ENCODE peak calls at places on chromosome 5, in ten cellular contexts. T is Calu3, W is WTC11, V is GM12865, K is heart right ventricle, S is coronary artery, J is GM10248, B is A549, E is NB4, N is astrocyte of the spinal cord. I is an unnamed sample.

GRCh38 chr5:157651623-157652376 is 438 bp downstream of the SOX30 start:
- DNase-seq in T (peak; percentile 50), W (peak; percentile 89), V (peak; percentile 86), K (peak; percentile 74), S (no peak), J (peak; percentile 75), B (no peak), E (no peak), N (peak; percentile 35), I (peak; percentile 17)

GRCh38 chr5:91978221-91978882 is 595.2 kb upstream of the ARRDC3 start:
- DNase-seq in T (no peak), W (no peak), V (no peak), K (no peak), S (no peak), J (no peak), B (no peak), E (no peak), N (no peak), I (no peak)

GRCh38 chr5:71475788-71476384 is 20.4 kb downstream of the BDP1 start:
- DNase-seq in T (no peak), W (no peak), V (peak; percentile 9), K (no peak), S (no peak), J (peak; percentile 52), B (peak; percentile 64), E (peak; percentile 36), N (peak; percentile 32), I (peak; percentile 9)

GRCh38 chr5:111004291-111004690 is 67.2 kb upstream of the TSLP start:
- DNase-seq in T (no peak), W (no peak), V (no peak), K (no peak), S (no peak), J (no peak), B (no peak), E (no peak), N (no peak), I (no peak)

GRCh38 chr5:110925398-110925797 is 146.1 kb upstream of the TSLP start:
- DNase-seq in T (no peak), W (no peak), V (no peak), K (no peak), S (no peak), J (no peak), B (no peak), E (no peak), N (peak; percentile 12), I (no peak)

GRCh38 chr5:113487779-113488644 is at the start of gene MCC:
- DNase-seq in T (peak; percentile 83), W (peak; percentile 89), V (no peak), K (peak; percentile 82), S (peak; percentile 80), J (peak; percentile 32), B (peak; percentile 70), E (peak; percentile 16), N (peak; percentile 93), I (peak; percentile 54)

GRCh38 chr5:439181-439580 is 3.8 kb upstream of the EXOC3 start:
- DNase-seq in T (no peak), W (no peak), V (no peak), K (peak; percentile 8), S (no peak), J (no peak), B (no peak), E (no peak), N (no peak), I (no peak)

GRCh38 chr5:35788724-35789123 is 68.0 kb upstream of the IL7R start:
- DNase-seq in T (no peak), W (no peak), V (no peak), K (no peak), S (no peak), J (no peak), B (no peak), E (no peak), N (no peak), I (no peak)

GRCh38 chr5:136631176-136631575 is 265.8 kb upstream of the TRPC7 start:
- DNase-seq in T (no peak), W (no peak), V (no peak), K (no peak), S (no peak), J (no peak), B (no peak), E (no peak), N (no peak), I (peak; percentile 24)

GRCh38 chr5:167813381-167813780 is 478.1 kb upstream of the WWC1 start:
- DNase-seq in T (peak; percentile 14), W (no peak), V (no peak), K (no peak), S (no peak), J (no peak), B (no peak), E (no peak), N (no peak), I (no peak)

GRCh38 chr5:15787676-15788075 is 287.7 kb downstream of the FBXL7 start:
- DNase-seq in T (no peak), W (no peak), V (no peak), K (no peak), S (no peak), J (no peak), B (no peak), E (no peak), N (no peak), I (no peak)

GRCh38 chr5:56910123-56910951 is 941 bp downstream of the SETD9 start:
- DNase-seq in T (peak; percentile 43), W (peak; percentile 28), V (peak; percentile 79), K (peak; percentile 31), S (no peak), J (no peak), B (no peak), E (peak; percentile 80), N (no peak), I (no peak)

GRCh38 chr5:172049226-172049796 is 42.9 kb upstream of the FBXW11 start:
- DNase-seq in T (no peak), W (no peak), V (no peak), K (no peak), S (no peak), J (no peak), B (no peak), E (no peak), N (no peak), I (no peak)
- TF ChIP-seq CTCF in T (no peak), W (no peak), V (no peak), K (no peak), S (no peak), J (no peak), B (no peak), E (no peak), N (no peak), I (no peak)

DNA sequence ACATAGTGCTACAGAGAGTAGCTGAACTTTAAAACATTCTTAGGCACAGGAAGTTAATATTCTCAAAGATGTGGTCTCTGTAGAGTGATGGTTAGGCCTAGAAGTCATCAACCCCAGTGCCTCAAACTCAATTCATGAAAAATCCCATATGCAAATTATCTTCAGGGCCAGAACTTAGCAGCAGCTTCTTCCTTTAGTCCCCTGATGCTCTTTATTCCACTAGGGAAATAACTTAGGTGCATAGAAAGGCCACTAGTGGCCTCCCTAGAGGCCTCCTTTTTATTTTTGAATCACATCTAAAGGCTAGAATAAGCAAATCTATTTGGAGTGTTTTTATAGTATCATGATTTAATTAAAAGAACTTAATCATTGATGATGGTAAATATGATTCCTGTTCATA is 88.3 kb downstream of the GIN1 start:
- DNase-seq in T (no peak), W (no peak), V (no peak), K (no peak), S (no peak), J (no peak), B (peak; percentile 24), E (no peak), N (peak; percentile 18), I (no peak)
- TF ChIP-seq CTCF in T (peak; percentile 49), W (no peak), V (no peak), K (peak; percentile 17), S (no peak), J (no peak), B (peak; percentile 29), E (peak; percentile 17), N (peak; percentile 58), I (peak; percentile 66)

GRCh38 chr5:55306641-55307382 is 682 bp downstream of the DHX29 start:
- DNase-seq in T (no peak), W (no peak), V (peak; percentile 20), K (no peak), S (no peak), J (no peak), B (peak; percentile 23), E (peak; percentile 28), N (peak; percentile 12), I (no peak)

GRCh38 chr5:55308254-55308836 is 556 bp downstream of the MTREX start:
- DNase-seq in T (peak; percentile 4), W (no peak), V (peak; percentile 45), K (no peak), S (no peak), J (no peak), B (peak; percentile 46), E (peak; percentile 44), N (peak; percentile 29), I (no peak)

GRCh38 chr5:55304584-55304983 is 2.9 kb downstream of the DHX29 start:
- DNase-seq in T (no peak), W (no peak), V (no peak), K (no peak), S (no peak), J (no peak), B (no peak), E (no peak), N (no peak), I (no peak)

GRCh38 chr5:55303238-55303690 is 4.2 kb downstream of the DHX29 start:
- DNase-seq in T (peak; percentile 13), W (no peak), V (peak; percentile 11), K (no peak), S (no peak), J (no peak), B (no peak), E (peak; percentile 33), N (peak; percentile 83), I (peak; percentile 75)

DNA sequence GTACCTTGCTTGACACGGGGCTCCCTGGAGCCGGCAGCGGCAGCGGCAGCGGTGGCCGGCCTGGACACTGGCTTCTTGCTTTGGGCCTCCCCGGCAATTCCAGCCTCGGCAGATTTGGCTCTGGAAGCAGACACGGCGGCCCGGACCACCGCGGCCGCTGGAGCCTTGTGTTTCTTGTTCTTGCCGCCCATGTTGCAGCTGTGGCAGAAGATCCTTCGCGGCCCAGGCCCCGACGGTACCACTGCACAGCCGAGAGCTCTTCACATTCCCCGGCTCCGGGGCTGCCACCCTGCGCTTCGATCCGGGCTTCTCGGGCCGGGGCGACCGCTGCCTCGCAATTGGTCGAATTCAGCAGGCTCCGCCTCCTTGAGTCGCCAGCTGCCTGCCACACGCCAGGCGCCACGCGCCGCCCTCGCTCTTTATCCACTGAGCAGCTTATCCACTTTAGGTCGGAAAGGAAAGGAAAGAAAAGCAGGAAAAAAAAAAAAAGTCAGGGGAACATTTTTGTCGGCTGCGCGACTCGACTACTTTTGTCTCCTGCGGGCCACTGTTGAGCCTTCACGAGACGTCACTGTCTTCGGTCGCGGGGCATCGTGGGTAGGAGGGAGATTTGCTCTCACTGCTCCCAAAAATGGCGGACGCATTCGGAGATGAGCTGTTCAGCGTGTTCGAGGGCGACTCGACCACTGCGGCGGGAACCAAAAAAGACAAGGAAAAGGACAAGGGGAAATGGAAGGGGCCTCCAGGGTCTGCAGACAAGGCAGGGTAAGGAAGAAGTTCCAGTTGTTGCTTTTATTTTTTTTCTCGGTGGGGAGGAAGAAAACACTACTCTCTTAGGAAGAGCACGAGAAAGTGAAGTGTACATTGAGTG is at the start of the genes DHX29 and MTREX:
- DNase-seq in T (peak; percentile 90), W (peak; percentile 90), V (peak; percentile 92), K (peak; percentile 90), S (peak; percentile 95), J (peak; percentile 89), B (peak; percentile 89), E (peak; percentile 92), N (peak; percentile 95), I (peak; percentile 83)
- TF ChIP-seq CTCF in T (no peak), W (no peak), V (no peak), K (no peak), S (no peak), J (no peak), B (no peak), E (no peak), N (no peak), I (no peak)

GRCh38 chr5:5080790-5081189 is 59.3 kb upstream of the ADAMTS16 start:
- DNase-seq in T (no peak), W (no peak), V (no peak), K (no peak), S (no peak), J (no peak), B (no peak), E (no peak), N (no peak), I (no peak)
- TF ChIP-seq CTCF in T (no peak), W (no peak), V (no peak), K (no peak), S (no peak), J (no peak), B (no peak), E (no peak), N (no peak), I (no peak)